ENCODE peak calls at places on chromosomes 11 and 22, in four cellular contexts. D is lung, B is glutamatergic neuron, W is astrocyte of the spinal cord. E is an unnamed sample.

GRCh38 chr22:32713737-32714457 is 87.6 kb upstream of the TIMP3 start:
- DNase-seq in D (no peak), B (no peak), W (no peak), E (no peak)

GRCh38 chr11:1192741-1193325 is 30.0 kb upstream of the MUC5B start:
- DNase-seq in D (no peak), B (no peak), W (no peak), E (peak)

GRCh38 chr11:57868491-57868890 is 106.9 kb downstream of the CTNND1 start:
- DNase-seq in D (no peak), B (no peak), W (no peak), E (no peak)

GRCh38 chr11:112290462-112290894 is 29.8 kb upstream of the PLET1 start:
- DNase-seq in D (no peak), B (no peak), W (no peak), E (no peak)

GRCh38 chr11:10236850-10237249 is 57.2 kb downstream of the SBF2 start:
- DNase-seq in D (no peak), B (no peak), W (no peak), E (no peak)

GRCh38 chr11:120778692-120779490 is 245.0 kb upstream of the TBCEL start:
- DNase-seq in D (no peak), B (no peak), W (no peak), E (no peak)

GRCh38 chr11:119320593-119321524 is 3.9 kb upstream of the MCAM start:
- DNase-seq in D (peak), B (peak), W (peak), E (no peak)

GRCh38 chr11:77071671-77072605 is 5.2 kb downstream of the CAPN5 start:
- DNase-seq in D (no peak), B (peak), W (no peak), E (no peak)

GRCh38 chr11:131534031-131534430 is 163.6 kb downstream of the NTM start:
- DNase-seq in D (no peak), B (no peak), W (no peak), E (no peak)

GRCh38 chr22:41832553-41833368 is at the start of gene SREBF2:
- DNase-seq in D (peak), B (peak), W (peak), E (peak)

GRCh38 chr11:94276943-94277342 is 27.4 kb upstream of the IZUMO1R start:
- DNase-seq in D (no peak), B (no peak), W (no peak), E (no peak)

GRCh38 chr11:8442301-8442700 is 151.7 kb downstream of the STK33 start:
- DNase-seq in D (no peak), B (no peak), W (no peak), E (no peak)

GRCh38 chr22:41094036-41094435 is 1.6 kb downstream of the EP300 start:
- DNase-seq in D (no peak), B (peak), W (peak), E (no peak)

GRCh38 chr11:1220941-1221721 is 1.7 kb upstream of the MUC5B start:
- DNase-seq in D (no peak), B (peak), W (no peak), E (no peak)

GRCh38 chr11:1289211-1289935 is 20.1 kb downstream of the TOLLIP start:
- DNase-seq in D (no peak), B (no peak), W (no peak), E (no peak)

GRCh38 chr11:25602149-25602548 is 729.8 kb upstream of the ANO3 start:
- DNase-seq in D (no peak), B (no peak), W (no peak), E (no peak)

GRCh38 chr11:77130763-77131513 is 2.9 kb downstream of the MYO7A start:
- DNase-seq in D (no peak), B (no peak), W (peak), E (no peak)

GRCh38 chr11:29676993-29677392 is 339.8 kb downstream of the KCNA4 start:
- DNase-seq in D (no peak), B (no peak), W (no peak), E (no peak)

GRCh38 chr22:38176170-38176741 is 5.4 kb downstream of the PLA2G6 start:
- DNase-seq in D (peak), B (no peak), W (peak), E (peak)

GRCh38 chr11:65576867-65577755 is 1.3 kb downstream of the EHBP1L1 start:
- DNase-seq in D (no peak), B (no peak), W (peak), E (no peak)

GRCh38 chr22:42074153-42074750 is at the start of gene PHETA2:
- DNase-seq in D (no peak), B (peak), W (peak), E (peak)

GRCh38 chr11:122690292-122690691 is 34.8 kb downstream of the UBASH3B start:
- DNase-seq in D (no peak), B (no peak), W (no peak), E (no peak)
- TF ChIP-seq CTCF in D (no peak), B (no peak), W (no peak), E (no peak)

GRCh38 chr11:101974255-101974654 is 57.9 kb upstream of the ANGPTL5 start:
- DNase-seq in D (no peak), B (no peak), W (no peak), E (no peak)
- TF ChIP-seq CTCF in D (no peak), B (no peak), W (peak), E (no peak)

GRCh38 chr11:13269775-13270174 is 7.8 kb upstream of the BMAL1 start:
- DNase-seq in D (no peak), B (no peak), W (peak), E (no peak)
- TF ChIP-seq CTCF in D (no peak), B (no peak), W (no peak), E (no peak)

DNA sequence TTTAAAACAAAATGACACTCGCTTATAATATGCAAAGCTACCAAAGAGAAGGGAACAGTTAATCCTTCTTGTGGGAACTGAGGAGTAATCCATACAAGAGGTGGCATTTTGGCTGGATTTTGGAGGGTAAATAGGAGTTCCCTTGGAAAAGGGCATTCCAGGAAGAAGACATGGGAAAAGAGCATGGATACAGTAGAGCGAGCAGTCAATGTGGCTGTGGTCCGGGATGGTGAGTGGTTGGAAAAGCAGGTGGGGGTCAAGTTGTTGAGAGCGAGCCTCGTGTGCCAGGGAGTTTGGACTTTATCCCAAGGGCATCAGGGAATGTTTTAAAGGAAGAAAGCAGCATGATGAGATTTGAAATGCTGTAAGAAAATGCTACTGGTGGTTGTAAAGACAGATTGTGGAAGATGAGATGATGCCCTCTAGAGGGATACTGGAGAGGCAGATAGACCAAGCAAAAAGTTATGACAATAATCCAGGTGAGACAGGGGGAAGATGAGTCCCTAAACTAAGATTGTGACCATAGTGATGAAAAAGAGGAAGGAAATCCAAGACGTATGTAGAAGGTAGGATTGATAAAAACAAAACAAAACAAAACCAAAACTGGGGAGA is 3.8 kb upstream of the MMP7 start:
- DNase-seq in D (no peak), B (no peak), W (no peak), E (no peak)
- TF ChIP-seq CTCF in D (no peak), B (no peak), W (peak), E (no peak)

GRCh38 chr11:62985351-62985750 is 584 bp upstream of the SLC22A6 start:
- DNase-seq in D (no peak), B (no peak), W (no peak), E (no peak)

GRCh38 chr11:62980133-62980760 is 4.5 kb downstream of the SLC22A6 start:
- DNase-seq in D (no peak), B (no peak), W (no peak), E (no peak)

GRCh38 chr11:62983536-62984199 is 1.1 kb downstream of the SLC22A6 start:
- DNase-seq in D (no peak), B (no peak), W (no peak), E (no peak)

GRCh38 chr11:62984451-62984991 is at the start of gene SLC22A6:
- DNase-seq in D (no peak), B (no peak), W (no peak), E (no peak)

GRCh38 chr11:62981743-62982142 is 3.0 kb downstream of the SLC22A6 start:
- DNase-seq in D (no peak), B (no peak), W (no peak), E (no peak)
- TF ChIP-seq CTCF in D (no peak), B (no peak), W (no peak), E (no peak)

DNA sequence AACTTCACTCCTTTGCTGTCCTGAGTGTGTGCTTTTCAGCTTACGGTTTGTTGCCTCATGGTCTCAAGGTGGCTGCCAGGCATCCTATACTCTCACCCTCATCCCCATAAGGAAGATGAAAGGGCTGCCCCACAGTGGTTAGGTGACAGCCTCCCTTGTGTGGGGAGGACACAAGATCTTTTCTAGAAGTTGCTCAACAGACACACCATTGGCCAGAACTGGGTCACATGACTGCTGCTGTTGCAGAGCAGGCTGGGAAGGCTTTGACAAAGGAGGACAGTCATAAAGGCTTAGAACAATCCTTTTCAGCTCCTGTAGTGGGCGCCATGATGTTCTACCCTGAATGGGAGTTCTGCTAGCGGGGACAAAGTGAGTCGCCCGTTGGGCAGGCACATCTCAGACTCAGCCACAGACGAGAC is 69.7 kb upstream of the RASD2 start:
- DNase-seq in D (no peak), B (no peak), W (no peak), E (no peak)
- TF ChIP-seq CTCF in D (no peak), B (no peak), W (no peak), E (no peak)

GRCh38 chr11:12087075-12087775 is 23.2 kb upstream of the MICAL2 start:
- DNase-seq in D (no peak), B (no peak), W (peak), E (peak)
- TF ChIP-seq CTCF in D (no peak), B (no peak), W (peak), E (no peak)

GRCh38 chr11:14891143-14892035 is 642 bp downstream of the CYP2R1 start:
- DNase-seq in D (peak), B (peak), W (peak), E (peak)
- TF ChIP-seq CTCF in D (no peak), B (no peak), W (no peak), E (no peak)